ENCODE peak calls at places on chromosomes 13 and 19, in seven cellular contexts. D is GM23338; F is left colon; T is activated CD8-positive, alpha-beta memory T cell treated with anti-CD3 and anti-CD28 coated beads for 48 hours; P is KG1; Q is T-helper 2 cell; C is NCI-H460. S is an unnamed sample.

GRCh38 chr13:33003458-33004019 is 12.7 kb upstream of the KL start:
- DNase-seq in F (no peak), Q (no peak), T (no peak), D (no peak), P (no peak), C (no peak), S (no peak)

GRCh38 chr13:40528881-40529280 is 137.6 kb downstream of the FOXO1 start:
- DNase-seq in P (no peak), T (no peak), C (no peak), D (no peak), F (no peak), Q (no peak), S (no peak)

GRCh38 chr19:52917531-52917930 is 5.7 kb downstream of the ZNF888 start:
- DNase-seq in Q (no peak), C (no peak), F (no peak), D (no peak), P (no peak), T (no peak), S (no peak)

GRCh38 chr13:43054803-43055802 is 31.7 kb downstream of the DNAJC15 start:
- DNase-seq in P (no peak), F (peak), Q (peak), T (no peak), C (no peak), D (peak), S (peak)

GRCh38 chr13:45367995-45368394 is 27.0 kb upstream of the TPT1 start:
- DNase-seq in F (no peak), Q (peak), D (no peak), C (no peak), T (no peak), P (no peak), S (no peak)

GRCh38 chr19:30335306-30335886 is 36.8 kb upstream of the ZNF536 start:
- DNase-seq in C (no peak), Q (no peak), T (no peak), P (no peak), D (no peak), F (no peak), S (no peak)

GRCh38 chr13:36275190-36276002 is 22.2 kb downstream of the CCDC169 start:
- DNase-seq in D (peak), T (no peak), P (no peak), C (peak), F (peak), Q (peak), S (peak)

GRCh38 chr19:2969104-2969504 is 8.3 kb upstream of the TLE6 start:
- DNase-seq in Q (no peak), P (no peak), C (no peak), D (no peak), T (no peak), F (no peak), S (no peak)

GRCh38 chr13:48561461-48562224 is 28.8 kb upstream of the RCBTB2 start:
- DNase-seq in T (no peak), D (no peak), C (no peak), Q (peak), F (no peak), P (no peak), S (no peak)

GRCh38 chr19:35143231-35143715 is at the start of gene FXYD7:
- DNase-seq in T (no peak), C (no peak), P (no peak), Q (no peak), F (peak), D (peak), S (no peak)

GRCh38 chr13:98997738-98998641 is 20.1 kb upstream of the DOCK9 start:
- DNase-seq in F (no peak), P (no peak), Q (no peak), D (no peak), C (no peak), T (no peak), S (peak)

GRCh38 chr19:13764821-13765394 is 586 bp downstream of the MRI1 start:
- DNase-seq in F (peak), Q (peak), C (no peak), D (peak), T (no peak), P (peak), S (no peak)

GRCh38 chr13:79781829-79782540 is 301.0 kb downstream of the NDFIP2 start:
- DNase-seq in F (no peak), C (no peak), P (no peak), T (no peak), D (no peak), Q (no peak), S (no peak)

GRCh38 chr13:45082964-45083363 is 37.3 kb upstream of the GTF2F2 start:
- DNase-seq in Q (no peak), P (no peak), D (no peak), F (no peak), C (no peak), T (no peak), S (no peak)

GRCh38 chr19:39090881-39091280 is 6.7 kb downstream of the ACP7 start:
- DNase-seq in C (no peak), Q (no peak), F (no peak), P (no peak), D (no peak), T (no peak), S (no peak)

GRCh38 chr19:50537769-50538230 is 24.1 kb upstream of the ASPDH start:
- DNase-seq in F (peak), Q (peak), T (no peak), D (peak), C (peak), P (peak), S (peak)

GRCh38 chr19:10612515-10613119 is 12.7 kb upstream of the SLC44A2 start:
- DNase-seq in C (no peak), F (peak), P (no peak), Q (no peak), D (no peak), T (no peak), S (no peak)

GRCh38 chr13:32984857-32985626 is 31.2 kb upstream of the KL start:
- DNase-seq in C (peak), D (no peak), T (no peak), P (no peak), F (peak), Q (no peak), S (no peak)

GRCh38 chr13:98484289-98485219 is 92.4 kb downstream of the STK24 start:
- DNase-seq in P (no peak), Q (peak), D (peak), F (peak), C (peak), T (no peak), S (peak)

GRCh38 chr13:72180253-72180952 is 313.4 kb upstream of the DACH1 start:
- DNase-seq in C (no peak), D (peak), Q (no peak), F (no peak), P (no peak), T (no peak), S (no peak)

S was measured in HTR-8/SVneo.